ENCODE peak calls at places on chromosomes 11 and 22, in six cellular contexts. U is NCI-H1436; H is DMS153; Z is neural progenitor cell; J is psoas muscle; E is stimulated activated CD8-positive, alpha-beta memory T cell treated with anti-CD3 and anti-CD28 coated beads, Interleukin-4, amount 100 ng/mL, for 4 hours. Y is an unnamed sample.

GRCh38 chr11:8026982-8027381 is 39.8 kb downstream of the EIF3F start:
- DNase-seq in U (no peak), J (no peak), Z (no peak), H (no peak), E (no peak), Y (no peak)

GRCh38 chr11:92159931-92160330 is 64.7 kb upstream of the FAT3 start:
- DNase-seq in E (no peak), Z (no peak), J (no peak), H (no peak), U (no peak), Y (no peak)

GRCh38 chr11:135069884-135070283 is 657.8 kb upstream of the B3GAT1 start:
- DNase-seq in J (no peak), H (no peak), E (no peak), Z (no peak), U (no peak), Y (no peak)

GRCh38 chr22:31154975-31155374 is 5.0 kb upstream of the RNF185 start:
- DNase-seq in E (no peak), Z (no peak), U (no peak), H (no peak), J (no peak), Y (no peak)

GRCh38 chr22:30224161-30224857 is 22.2 kb downstream of the LIF start:
- DNase-seq in H (no peak), J (no peak), Z (no peak), E (no peak), U (no peak), Y (no peak)

GRCh38 chr11:62554377-62554776 is 7.8 kb upstream of the AHNAK start:
- DNase-seq in Z (peak), J (peak), U (no peak), H (no peak), E (no peak), Y (no peak)

GRCh38 chr11:113613619-113614018 is 92.5 kb downstream of the TMPRSS5 start:
- DNase-seq in H (no peak), J (no peak), Z (no peak), U (no peak), E (no peak), Y (no peak)

GRCh38 chr11:73143126-73143838 is 1.2 kb upstream of the FCHSD2 start:
- DNase-seq in J (no peak), Z (peak), U (no peak), H (no peak), E (no peak), Y (peak)

GRCh38 chr11:61061081-61061826 is 41.0 kb upstream of the CD5 start:
- DNase-seq in H (no peak), U (no peak), J (no peak), E (peak), Z (no peak), Y (no peak)

GRCh38 chr11:86551286-86551685 is 121.1 kb downstream of the ME3 start:
- DNase-seq in J (no peak), U (no peak), Z (no peak), E (no peak), H (no peak), Y (no peak)

GRCh38 chr11:35142481-35143207 is 3.7 kb downstream of the CD44 start:
- DNase-seq in J (no peak), U (no peak), H (no peak), E (no peak), Z (peak), Y (no peak)

GRCh38 chr22:36540867-36541642 is 12.1 kb upstream of the EIF3D start:
- DNase-seq in J (no peak), Z (no peak), E (no peak), U (no peak), H (no peak), Y (no peak)

GRCh38 chr11:66617148-66617814 is 851 bp downstream of the RBM14 start:
- DNase-seq in H (no peak), U (no peak), Z (no peak), J (peak), E (no peak), Y (no peak)

GRCh38 chr11:43486141-43486540 is 127.4 kb downstream of the TTC17 start:
- DNase-seq in H (no peak), J (no peak), E (no peak), Z (no peak), U (no peak), Y (no peak)

GRCh38 chr11:63536669-63537292 is at the start of gene PLAAT4:
- DNase-seq in J (no peak), Z (no peak), H (no peak), E (no peak), U (no peak), Y (no peak)